ENCODE peak calls at places on chromosomes 12 and 14, in six cellular contexts. Q is activated CD8-positive, alpha-beta T cell treated with anti-CD3 and anti-CD28 coated beads, Interleukin-2, amount 10 ng/mL, durations not matched to agents 7 days and 5 days; G is A172; A is stimulated activated CD4-positive, alpha-beta T cell treated with anti-CD3 and anti-CD28 coated beads, Interleukin-1b, Interleukin-23, amount 100 ng/mL, for 1 hour; W is NCI-H2171 treated with DMSO at 0.1 percent for 48 hours; K is GM12878. R is an unnamed sample.

GRCh38 chr12:51253276-51253675 is 14.7 kb downstream of the DAZAP2 start:
- DNase-seq in A (no peak), G (no peak), K (no peak), Q (no peak), W (no peak), R (no peak)

GRCh38 chr14:105255021-105255507 is 6.7 kb downstream of the BTBD6 start:
- DNase-seq in K (no peak), Q (no peak), G (peak), W (no peak), A (no peak), R (no peak)

GRCh38 chr12:21509768-21510167 is 8.2 kb downstream of the GOLT1B start:
- DNase-seq in W (no peak), G (no peak), K (peak), Q (peak), A (no peak), R (no peak)

GRCh38 chr14:103021817-103022668 is 35.3 kb downstream of the CDC42BPB start:
- DNase-seq in A (no peak), Q (no peak), K (no peak), G (no peak), W (peak), R (peak)

GRCh38 chr12:84924956-84925355 is 12.4 kb upstream of the SLC6A15 start:
- DNase-seq in K (no peak), A (no peak), G (peak), Q (no peak), W (no peak), R (no peak)

GRCh38 chr14:61420326-61420725 is 98.9 kb downstream of the PRKCH start:
- DNase-seq in K (no peak), Q (no peak), W (no peak), A (no peak), G (peak), R (no peak)

GRCh38 chr12:3042394-3042793 is 34.8 kb upstream of the TSPAN9 start:
- DNase-seq in A (no peak), W (peak), K (no peak), G (no peak), Q (no peak), R (no peak)

GRCh38 chr12:64088431-64089349 is 133.4 kb downstream of the KICS2 start:
- DNase-seq in A (no peak), G (peak), W (no peak), K (no peak), Q (no peak), R (peak)

GRCh38 chr14:20684662-20685456 is 499 bp downstream of the RNASE4 start:
- DNase-seq in A (no peak), W (no peak), Q (no peak), K (no peak), G (peak), R (peak)

GRCh38 chr12:18135509-18135908 is 45.5 kb upstream of the RERGL start:
- DNase-seq in K (no peak), W (no peak), G (peak), Q (no peak), A (no peak), R (no peak)

GRCh38 chr12:19183121-19183838 is 53.7 kb downstream of the PLEKHA5 start:
- DNase-seq in G (no peak), A (no peak), K (no peak), W (no peak), Q (no peak), R (no peak)

GRCh38 chr12:6069452-6070093 is 54.9 kb downstream of the VWF start:
- DNase-seq in G (no peak), W (no peak), K (no peak), A (no peak), Q (no peak), R (no peak)

R was measured in ascending aorta.